ENCODE peak calls at places on chromosomes 13 and 19, in six cellular contexts. F, G, I, Q, A and S are unnamed samples.

GRCh38 chr19:16889429-16889882 is 657 bp downstream of the F2RL3 start:
- DNase-seq in Q (no peak), I (no peak), A (no peak), G (no peak), F (no peak), S (no peak)

GRCh38 chr19:40236366-40236765 is 9.9 kb upstream of the CCNP start:
- DNase-seq in A (no peak), I (no peak), F (no peak), G (no peak), Q (no peak), S (no peak)

GRCh38 chr19:46015961-46016425 is 6.9 kb downstream of the PGLYRP1 start:
- DNase-seq in G (peak; percentile 88), I (no peak), A (peak; percentile 68), F (no peak), Q (no peak), S (no peak)

GRCh38 chr19:37563518-37563917 is 31.1 kb downstream of the ZNF571 start:
- DNase-seq in F (no peak), I (no peak), Q (no peak), G (no peak), A (no peak), S (no peak)

GRCh38 chr13:99805361-99805760 is 166.2 kb downstream of the ZIC5 start:
- DNase-seq in I (no peak), Q (no peak), F (no peak), A (peak; percentile 69), G (no peak), S (no peak)

GRCh38 chr13:76715621-76716020 is 170.6 kb downstream of the KCTD12 start:
- DNase-seq in I (no peak), F (no peak), Q (no peak), G (no peak), A (peak; percentile 44), S (no peak)

GRCh38 chr19:12837225-12837624 is 1.1 kb upstream of the MAST1 start:
- DNase-seq in F (no peak), I (peak; percentile 72), G (no peak), Q (no peak), A (no peak), S (no peak)

GRCh38 chr19:5369962-5370367 is 29.4 kb upstream of the PTPRS start:
- DNase-seq in I (peak; percentile 20), Q (no peak), A (peak; percentile 73), F (no peak), G (peak; percentile 77), S (no peak)

GRCh38 chr19:47028372-47028672 is 8.7 kb downstream of the NPAS1 start:
- DNase-seq in G (no peak), Q (no peak), I (no peak), F (no peak), A (peak; percentile 64), S (no peak)

GRCh38 chr19:22625266-22626035 is 8.7 kb upstream of the ZNF492 start:
- DNase-seq in Q (no peak), A (no peak), G (peak; percentile 47), I (no peak), F (no peak), S (no peak)

GRCh38 chr13:50805805-50806204 is 37.7 kb downstream of the DLEU7 start:
- DNase-seq in G (no peak), A (peak; percentile 11), F (peak; percentile 2), Q (no peak), I (peak; percentile 26), S (no peak)

GRCh38 chr19:29239220-29239776 is 26.3 kb upstream of the UQCRFS1 start:
- DNase-seq in G (no peak), F (no peak), I (no peak), A (no peak), Q (no peak), S (no peak)

GRCh38 chr19:746208-746819 is 4.6 kb upstream of the MISP start:
- DNase-seq in Q (no peak), F (no peak), G (no peak), I (no peak), A (no peak), S (no peak)

GRCh38 chr13:65292488-65292901 is 1937.6 kb downstream of the PCDH9 start:
- DNase-seq in I (peak; percentile 47), G (no peak), F (peak; percentile 83), A (peak; percentile 40), Q (no peak), S (no peak)

GRCh38 chr19:39416152-39416551 is 3.7 kb downstream of the PLEKHG2 start:
- DNase-seq in A (no peak), F (no peak), Q (no peak), I (no peak), G (no peak), S (no peak)

GRCh38 chr13:94351292-94352000 is 128.0 kb downstream of the DCT start:
- DNase-seq in A (no peak), I (peak; percentile 11), G (no peak), Q (no peak), F (peak; percentile 84), S (no peak)

GRCh38 chr13:37657134-37657533 is 58.6 kb upstream of the POSTN start:
- DNase-seq in I (peak; percentile 61), Q (no peak), F (peak; percentile 87), G (no peak), A (no peak), S (no peak)

GRCh38 chr19:17113127-17113785 is 37.7 kb downstream of the MYO9B start:
- DNase-seq in Q (no peak), F (no peak), A (no peak), I (no peak), G (no peak), S (no peak)

GRCh38 chr19:3061214-3062161 is 807 bp downstream of the TLE5 start:
- DNase-seq in F (no peak), G (peak; percentile 95), A (no peak), I (no peak), Q (no peak), S (no peak)

GRCh38 chr13:93700115-93700514 is 473.5 kb downstream of the GPC6 start:
- DNase-seq in I (no peak), G (no peak), A (no peak), F (peak; percentile 70), Q (no peak), S (no peak)

GRCh38 chr19:39692166-39692565 is 12.1 kb upstream of the LGALS14 start:
- DNase-seq in Q (no peak), G (no peak), F (no peak), I (peak; percentile 13), A (no peak), S (no peak)

DNA sequence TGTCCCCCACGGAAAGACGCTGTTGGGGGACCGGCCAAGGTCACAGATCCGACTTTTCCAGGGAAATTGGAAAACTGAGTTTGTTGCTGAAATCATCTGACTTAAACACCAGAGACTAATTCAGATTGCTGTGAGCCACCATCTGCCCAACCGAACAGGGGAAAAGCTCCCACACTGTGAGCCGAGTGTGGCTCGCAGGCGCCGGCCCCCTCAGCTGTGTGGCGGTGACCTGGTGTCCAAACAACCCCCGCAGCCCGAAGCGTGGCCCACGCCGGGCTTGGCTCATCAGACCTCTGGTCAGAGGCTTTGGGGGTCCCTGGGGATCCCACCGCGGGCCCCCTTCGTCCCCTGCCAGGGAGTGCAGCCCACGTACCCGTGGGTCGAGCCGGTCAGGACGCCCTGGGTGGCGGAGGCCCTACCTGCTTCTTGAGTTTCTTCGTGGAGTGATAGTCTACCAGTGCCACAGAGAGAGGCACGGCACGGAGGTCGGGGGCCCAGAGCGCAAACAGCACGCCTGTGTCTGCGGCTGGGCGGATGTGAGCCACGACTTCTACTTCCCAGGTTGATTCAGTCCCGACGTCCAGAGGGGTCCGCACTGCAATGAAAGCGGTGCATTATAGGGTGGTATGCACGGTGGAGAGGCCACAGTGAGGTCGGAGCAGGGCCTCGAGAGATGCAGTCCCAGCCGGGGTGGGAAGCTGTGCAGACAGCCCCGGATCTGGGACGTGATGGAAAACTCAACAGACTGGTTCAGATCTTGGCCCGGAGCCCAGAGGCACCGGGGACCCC is 40.7 kb downstream of the GAS6 start:
- DNase-seq in G (no peak), I (no peak), A (no peak), Q (no peak), F (no peak), S (no peak)
- TF ChIP-seq CTCF in G (no peak), I (no peak), A (no peak), Q (no peak), F (no peak), S (no peak)

DNA sequence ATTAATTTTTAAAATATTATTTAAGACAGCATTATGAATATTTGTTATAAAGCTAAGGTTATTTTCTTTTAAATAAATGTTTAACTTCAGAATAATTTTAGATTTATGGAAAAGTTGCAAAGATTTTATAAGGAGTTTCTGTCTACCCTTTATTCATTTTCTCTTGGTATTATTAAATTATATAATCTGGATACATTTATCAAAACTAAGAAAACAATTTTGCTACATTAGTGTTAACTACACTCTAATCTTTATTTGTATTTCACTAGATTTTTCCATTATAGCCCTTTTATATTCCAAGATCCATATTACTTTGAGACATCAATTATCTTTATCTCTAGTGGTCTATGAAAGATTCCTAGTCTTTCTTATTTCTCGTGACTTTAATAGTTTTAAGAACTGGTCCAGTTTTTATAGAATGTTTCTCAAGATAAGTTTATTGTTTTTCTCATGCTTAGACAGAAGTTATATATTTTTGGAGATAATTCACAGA is 1243.7 kb upstream of the PCDH9 start:
- DNase-seq in Q (no peak), A (no peak), I (no peak), G (no peak), F (no peak), S (no peak)
- H3K4me3 ChIP-seq in Q (no peak overlapping the region), A (no peak overlapping the region), I (no peak overlapping the region), G (no peak overlapping the region), F (no peak overlapping the region), S (no peak overlapping the region)

DNA sequence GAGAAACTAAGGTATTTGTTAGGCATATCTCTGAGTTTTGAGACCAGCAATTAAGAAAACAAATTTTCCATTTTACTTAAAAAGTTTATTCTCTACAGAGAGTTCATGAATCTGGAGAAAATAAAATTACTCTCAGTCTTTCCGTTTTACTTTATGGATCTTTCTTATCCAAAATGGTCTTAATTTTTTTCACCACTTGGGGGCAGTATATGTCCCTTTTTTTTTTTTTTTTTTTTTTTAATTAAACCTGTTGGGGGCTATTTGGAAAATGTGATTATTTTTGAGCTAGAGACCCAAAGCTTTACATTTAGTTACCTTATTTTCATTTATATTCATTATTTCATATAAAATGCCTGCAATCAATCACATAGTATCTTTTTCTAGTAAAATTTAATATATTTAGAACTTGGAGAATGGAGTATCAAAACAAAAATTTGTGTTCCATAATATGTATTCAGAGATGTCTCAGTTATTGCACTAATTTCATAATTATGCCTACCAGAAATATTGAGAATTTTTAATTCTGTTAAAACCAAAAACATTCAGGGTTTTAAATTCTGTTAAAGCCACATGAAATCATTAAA is 27.1 kb downstream of the PIBF1 start:
- DNase-seq in I (peak; percentile 9), Q (no peak), F (no peak), A (peak; percentile 9), G (no peak), S (no peak)
- TF ChIP-seq CTCF in I (no peak), Q (no peak), F (peak; percentile 37), A (peak; percentile 69), G (peak; percentile 16), S (no peak)

GRCh38 chr19:10006335-10006708 is 4.0 kb downstream of the COL5A3 start:
- DNase-seq in I (no peak), F (peak; percentile 41), A (no peak), G (no peak), Q (peak; percentile 46), S (no peak)

GRCh38 chr19:10006752-10007323 is 3.5 kb downstream of the COL5A3 start:
- DNase-seq in A (no peak), Q (no peak), F (no peak), G (no peak), I (no peak), S (no peak)

GRCh38 chr19:10005632-10006334 is 4.5 kb downstream of the COL5A3 start:
- DNase-seq in G (no peak), A (no peak), F (no peak), I (no peak), Q (no peak), S (no peak)

GRCh38 chr19:10007811-10008211 is 2.5 kb downstream of the COL5A3 start:
- DNase-seq in F (peak; percentile 47), I (no peak), G (no peak), A (no peak), Q (peak; percentile 44), S (no peak)

GRCh38 chr19:10007366-10007765 is 2.9 kb downstream of the COL5A3 start:
- DNase-seq in F (no peak), Q (peak; percentile 29), G (no peak), I (no peak), A (no peak), S (no peak)
- H3K4me3 ChIP-seq in F (no peak overlapping the region), Q (no peak overlapping the region), G (no peak overlapping the region), I (no peak overlapping the region), A (no peak overlapping the region), S (no peak overlapping the region)